ENCODE peak calls at places on chromosomes 11 and 22, in seven cellular contexts. O is lung, U is fibroblast of mammary gland, Y is NCI-H2171, K is Calu3, Z is GM10248, H is mucosa of gallbladder. T is an unnamed sample.

GRCh38 chr11:112518371-112518770 is 257.7 kb upstream of the PLET1 start:
- DNase-seq in O (no peak), Y (no peak), H (no peak), Z (no peak), U (no peak), K (no peak), T (no peak)

GRCh38 chr11:13277719-13278619 is at the start of gene BMAL1:
- DNase-seq in H (peak; percentile 29), Y (no peak), K (peak; percentile 40), Z (peak; percentile 58), O (peak; percentile 58), U (no peak), T (peak; percentile 75)

GRCh38 chr11:14184548-14184947 is 174.4 kb downstream of the RRAS2 start:
- DNase-seq in Y (no peak), Z (no peak), K (no peak), U (peak; percentile 10), O (no peak), H (no peak), T (no peak)

GRCh38 chr22:17237031-17237668 is 17.9 kb upstream of the ADA2 start:
- DNase-seq in K (no peak), Y (no peak), O (no peak), U (no peak), H (no peak), Z (peak; percentile 84), T (peak; percentile 79)

GRCh38 chr11:114061053-114062049 is 1.8 kb downstream of the ZBTB16 start:
- DNase-seq in Y (no peak), H (no peak), Z (no peak), O (peak; percentile 37), K (no peak), U (peak; percentile 55), T (no peak)

GRCh38 chr22:25113316-25113721 is 86.3 kb upstream of the CRYBB3 start:
- DNase-seq in U (no peak), Y (no peak), K (peak; percentile 72), H (peak; percentile 35), Z (no peak), O (peak; percentile 48), T (no peak)

GRCh38 chr11:79150320-79150719 is 290.5 kb downstream of the TENM4 start:
- DNase-seq in H (no peak), Y (no peak), Z (no peak), O (no peak), K (no peak), U (no peak), T (no peak)

GRCh38 chr22:16932577-16932976 is 75.4 kb downstream of the GAB4 start:
- DNase-seq in O (peak; percentile 13), Z (no peak), K (no peak), H (no peak), U (no peak), Y (no peak), T (no peak)

GRCh38 chr11:70895061-70895670 is 357.2 kb downstream of the SHANK2 start:
- DNase-seq in H (no peak), Y (no peak), U (no peak), Z (no peak), K (no peak), O (no peak), T (no peak)

GRCh38 chr11:35927730-35928129 is 16.1 kb upstream of the LDLRAD3 start:
- DNase-seq in H (peak; percentile 22), K (peak; percentile 91), O (peak; percentile 87), Z (no peak), Y (peak; percentile 55), U (peak; percentile 93), T (no peak)

GRCh38 chr11:96199563-96200025 is 143.4 kb downstream of the MAML2 start:
- DNase-seq in Z (no peak), K (peak; percentile 51), U (peak; percentile 92), O (no peak), Y (no peak), H (peak; percentile 52), T (no peak)

GRCh38 chr22:19329454-19329853 is 37.9 kb upstream of the CLTCL1 start:
- DNase-seq in O (peak; percentile 39), H (no peak), Y (no peak), U (no peak), K (no peak), Z (no peak), T (no peak)

GRCh38 chr11:76041208-76041607 is 165.1 kb downstream of the WNT11 start:
- DNase-seq in U (no peak), Z (no peak), H (no peak), K (no peak), O (no peak), Y (no peak), T (no peak)

GRCh38 chr11:65851083-65851579 is 6.8 kb downstream of the CFL1 start:
- DNase-seq in H (no peak), K (no peak), O (no peak), Y (no peak), U (no peak), Z (no peak), T (no peak)

GRCh38 chr11:46489668-46490560 is 98.3 kb upstream of the CHRM4 start:
- DNase-seq in Z (peak; percentile 55), U (peak; percentile 61), O (no peak), H (peak; percentile 16), K (peak; percentile 48), Y (peak; percentile 11), T (peak; percentile 23)

GRCh38 chr22:45454260-45454659 is 40.8 kb downstream of the RIBC2 start:
- DNase-seq in H (no peak), K (no peak), Z (no peak), U (peak; percentile 95), O (no peak), Y (no peak), T (no peak)

GRCh38 chr22:32920032-32920628 is 118.6 kb downstream of the TIMP3 start:
- DNase-seq in U (peak; percentile 67), O (peak; percentile 44), H (peak; percentile 78), Z (no peak), Y (no peak), K (no peak), T (no peak)

GRCh38 chr11:47765086-47765485 is 2.1 kb downstream of the FNBP4 start:
- DNase-seq in Z (no peak), U (no peak), Y (no peak), H (no peak), O (no peak), K (no peak), T (no peak)

GRCh38 chr22:37197451-37198289 is 9.6 kb upstream of the C1QTNF6 start:
- DNase-seq in U (peak; percentile 83), Y (no peak), Z (no peak), K (peak; percentile 86), H (peak; percentile 63), O (peak; percentile 80), T (no peak)

GRCh38 chr11:86068138-86068861 is 584 bp downstream of the PICALM start:
- DNase-seq in H (peak; percentile 23), O (peak; percentile 33), Z (peak; percentile 27), U (peak; percentile 25), Y (peak; percentile 100), K (peak; percentile 21), T (peak; percentile 73)

GRCh38 chr11:83724704-83725114 is 438.5 kb upstream of the CCDC90B start:
- DNase-seq in H (peak; percentile 41), Z (no peak), U (peak; percentile 18), Y (no peak), K (peak; percentile 1), O (peak; percentile 36), T (no peak)

GRCh38 chr22:48235744-48236143 is 1473.3 kb downstream of the TBC1D22A start:
- DNase-seq in Z (no peak), U (no peak), Y (no peak), H (no peak), K (no peak), O (no peak), T (no peak)

GRCh38 chr11:1333860-1334259 is 24.4 kb upstream of the TOLLIP start:
- DNase-seq in U (no peak), O (no peak), Y (no peak), K (no peak), H (no peak), Z (no peak), T (no peak)

GRCh38 chr11:109939176-109939810 is 153.9 kb upstream of the ZC3H12C start:
- DNase-seq in O (peak; percentile 40), Z (peak; percentile 24), Y (peak; percentile 79), H (peak; percentile 32), K (peak; percentile 21), U (peak; percentile 85), T (no peak)

GRCh38 chr11:104148074-104148473 is 15.9 kb downstream of the PDGFD start:
- DNase-seq in Z (no peak), O (no peak), U (peak; percentile 90), K (no peak), H (no peak), Y (no peak), T (no peak)

GRCh38 chr11:55357560-55358184 is 10.1 kb upstream of the OR4A15 start:
- DNase-seq in Y (no peak), Z (no peak), K (no peak), U (no peak), H (no peak), O (no peak), T (no peak)

GRCh38 chr11:2444301-2445106 is at the start of the genes KCNQ1 and TRPM5:
- DNase-seq in K (peak; percentile 89), U (no peak), Z (peak; percentile 67), H (peak; percentile 69), Y (no peak), O (peak; percentile 61), T (peak; percentile 39)

GRCh38 chr22:28019360-28019759 is 100.3 kb upstream of the PITPNB start:
- DNase-seq in O (no peak), Y (no peak), U (no peak), Z (no peak), K (no peak), H (no peak), T (no peak)

GRCh38 chr11:114496915-114497314 is 57.6 kb downstream of the REXO2 start:
- DNase-seq in O (no peak), K (no peak), Y (no peak), Z (no peak), H (no peak), U (no peak), T (no peak)

GRCh38 chr11:87892291-87892690 is 283.0 kb downstream of the RAB38 start:
- DNase-seq in H (no peak), Y (no peak), Z (no peak), K (no peak), O (no peak), U (no peak), T (no peak)

GRCh38 chr11:67082071-67082791 is 25.6 kb downstream of the RHOD start:
- DNase-seq in O (no peak), Z (no peak), Y (no peak), U (peak; percentile 12), K (peak; percentile 49), H (no peak), T (no peak)

GRCh38 chr11:65045728-65046127 is 4.7 kb downstream of the SAC3D1 start:
- DNase-seq in K (no peak), Y (no peak), Z (no peak), U (no peak), H (no peak), O (no peak), T (no peak)

GRCh38 chr11:2305862-2306823 is 4.3 kb downstream of the TSPAN32 start:
- DNase-seq in U (peak; percentile 88), O (peak; percentile 66), H (peak; percentile 67), Z (no peak), K (no peak), Y (no peak), T (no peak)

GRCh38 chr11:93870616-93871015 is 20.2 kb upstream of the VSTM5 start:
- DNase-seq in Z (no peak), H (no peak), K (no peak), O (no peak), Y (no peak), U (no peak), T (no peak)

GRCh38 chr11:65213322-65214211 is 31.8 kb downstream of the CAPN1 start:
- DNase-seq in U (no peak), K (no peak), H (no peak), O (no peak), Y (no peak), Z (no peak), T (no peak)

T was measured in GM06990.